ENCODE peak calls at places on chromosome X, in five cellular contexts. V is activated CD4-positive, alpha-beta T cell treated with anti-CD3 and anti-CD28 coated beads, Interleukin-2, amount 50 U/mL, for 4 hours; S is hepatocyte; X is amniotic stem cell; D is neural crest cell. R is an unnamed sample.

GRCh38 chrX:115642895-115643530 is 82.0 kb downstream of the PLS3 start:
- DNase-seq in V (no peak), S (peak), X (peak), D (peak), R (peak)

GRCh38 chrX:40132751-40133150 is 35.0 kb upstream of the BCOR start:
- DNase-seq in V (no peak), S (peak), X (peak), D (no peak), R (peak)

GRCh38 chrX:31376408-31376807 is 304.6 kb upstream of the FTHL17 start:
- DNase-seq in V (no peak), S (no peak), X (no peak), D (no peak), R (no peak)

GRCh38 chrX:41666251-41666650 is 22.5 kb upstream of the GPR34 start:
- DNase-seq in V (no peak), S (no peak), X (no peak), D (no peak), R (peak)

GRCh38 chrX:12080265-12080664 is 58.0 kb upstream of the FRMPD4 start:
- DNase-seq in V (no peak), S (peak), X (peak), D (no peak), R (peak)

GRCh38 chrX:35622021-35622420 is 176.1 kb upstream of the MAGEB16 start:
- DNase-seq in V (no peak), S (no peak), X (no peak), D (no peak), R (peak)

GRCh38 chrX:40471965-40472648 is 108.7 kb upstream of the ATP6AP2 start:
- DNase-seq in V (peak), S (peak), X (no peak), D (no peak), R (peak)

GRCh38 chrX:114619874-114620273 is 36.0 kb downstream of the HTR2C start:
- DNase-seq in V (no peak), S (peak), X (no peak), D (peak), R (no peak)

GRCh38 chrX:100424012-100424411 is 13.9 kb upstream of the PCDH19 start:
- DNase-seq in V (no peak), S (no peak), X (no peak), D (no peak), R (peak)

GRCh38 chrX:23745786-23746185 is 2.7 kb upstream of the ACOT9 start:
- DNase-seq in V (no peak), S (no peak), X (no peak), D (no peak), R (no peak)

GRCh38 chrX:65196758-65197371 is 220.6 kb upstream of the ZC4H2 start:
- DNase-seq in V (no peak), S (peak), X (no peak), D (peak), R (peak)

GRCh38 chrX:134396174-134396573 is 63.8 kb upstream of the HPRT1 start:
- DNase-seq in V (no peak), S (no peak), X (peak), D (no peak), R (peak)

GRCh38 chrX:13007519-13008188 is 32.7 kb downstream of the TMSB4X start:
- DNase-seq in V (no peak), S (no peak), X (peak), D (no peak), R (peak)

GRCh38 chrX:139932077-139932900 is 564 bp downstream of the ATP11C start:
- DNase-seq in V (peak), S (peak), X (no peak), D (no peak), R (peak)

GRCh38 chrX:96407043-96407442 is 277.6 kb upstream of the DIAPH2 start:
- DNase-seq in V (no peak), S (peak), X (no peak), D (no peak), R (peak)

GRCh38 chrX:45400380-45400779 is 199.7 kb upstream of the DIPK2B start:
- DNase-seq in V (no peak), S (no peak), X (no peak), D (no peak), R (peak)

GRCh38 chrX:128928636-128929035 is 594.7 kb downstream of the SMARCA1 start:
- DNase-seq in V (no peak), S (no peak), X (no peak), D (no peak), R (no peak)

GRCh38 chrX:40511258-40511657 is 69.5 kb upstream of the ATP6AP2 start:
- DNase-seq in V (no peak), S (no peak), X (no peak), D (no peak), R (no peak)

GRCh38 chrX:132395059-132395458 is 93.8 kb downstream of the MBNL3 start:
- DNase-seq in V (no peak), S (no peak), X (no peak), D (no peak), R (no peak)

GRCh38 chrX:119539872-119540271 is 25.3 kb downstream of the STEEP1 start:
- DNase-seq in V (no peak), S (no peak), X (no peak), D (no peak), R (no peak)

GRCh38 chrX:140190441-140191108 is 225.3 kb upstream of the CXorf66 start:
- DNase-seq in V (no peak), S (no peak), X (no peak), D (no peak), R (no peak)

GRCh38 chrX:94775640-94776039 is 1101.6 kb downstream of the FAM133A start:
- DNase-seq in V (no peak), S (no peak), X (no peak), D (no peak), R (no peak)

GRCh38 chrX:7272301-7272700 is 124.3 kb upstream of the PUDP start:
- DNase-seq in V (no peak), S (no peak), X (no peak), D (no peak), R (no peak)

GRCh38 chrX:49761481-49761880 is 65.7 kb upstream of the PAGE1 start:
- DNase-seq in V (no peak), S (peak), X (no peak), D (no peak), R (peak)

GRCh38 chrX:13029831-13030771 is 14.3 kb downstream of the FAM9C start:
- DNase-seq in V (no peak), S (peak), X (peak), D (no peak), R (peak)

GRCh38 chrX:25019707-25020390 is 4.1 kb upstream of the ARX start:
- DNase-seq in V (no peak), S (no peak), X (no peak), D (no peak), R (no peak)

GRCh38 chrX:40329616-40330015 is 231.9 kb upstream of the BCOR start:
- DNase-seq in V (no peak), S (no peak), X (no peak), D (no peak), R (no peak)

GRCh38 chrX:45070116-45071007 is 130.3 kb downstream of the DIPK2B start:
- DNase-seq in V (no peak), S (peak), X (peak), D (no peak), R (peak)

GRCh38 chrX:68837119-68837518 is 8.3 kb downstream of the EFNB1 start:
- DNase-seq in V (no peak), S (no peak), X (no peak), D (no peak), R (no peak)

GRCh38 chrX:103464071-103464773 is 55.1 kb downstream of the RAB40A start:
- DNase-seq in V (peak), S (peak), X (peak), D (peak), R (peak)

R was measured in RPMI7951.